ENCODE peak calls at places on chromosomes 7 and 10, in six cellular contexts. One of them, this sample, is unnamed.

GRCh38 chr10:120651000-120651399 is 194.0 kb downstream of the PLPP4 start:
- DNase-seq in progenitor cell of endocrine pancreas: no peak
- DNase-seq in Right ventricle myocardium superior: no peak
- DNase-seq in GM03348: no peak
- DNase-seq in lung microvascular endothelial cell: no peak
- DNase-seq in Karpas-422: no peak
- DNase-seq in this sample: no peak

GRCh38 chr10:117541909-117542705 is 439 bp upstream of the EMX2 start:
- DNase-seq in progenitor cell of endocrine pancreas: peak; percentile 46
- DNase-seq in Right ventricle myocardium superior: no peak
- DNase-seq in GM03348: peak; percentile 96
- DNase-seq in lung microvascular endothelial cell: no peak
- DNase-seq in Karpas-422: no peak
- DNase-seq in this sample: no peak

GRCh38 chr7:158828343-158829020 is 827 bp downstream of the ESYT2 start:
- DNase-seq in progenitor cell of endocrine pancreas: peak; percentile 61
- DNase-seq in Right ventricle myocardium superior: peak; percentile 65
- DNase-seq in GM03348: peak; percentile 35
- DNase-seq in lung microvascular endothelial cell: peak; percentile 37
- DNase-seq in Karpas-422: peak; percentile 65
- DNase-seq in this sample: no peak

GRCh38 chr7:1785839-1786238 is 115.8 kb downstream of the ELFN1 start:
- DNase-seq in progenitor cell of endocrine pancreas: no peak
- DNase-seq in Right ventricle myocardium superior: no peak
- DNase-seq in GM03348: no peak
- DNase-seq in lung microvascular endothelial cell: no peak
- DNase-seq in Karpas-422: no peak
- DNase-seq in this sample: no peak

GRCh38 chr7:45181991-45182855 is 24.6 kb downstream of the RAMP3 start:
- DNase-seq in progenitor cell of endocrine pancreas: no peak
- DNase-seq in Right ventricle myocardium superior: no peak
- DNase-seq in GM03348: no peak
- DNase-seq in lung microvascular endothelial cell: no peak
- DNase-seq in Karpas-422: no peak
- DNase-seq in this sample: no peak

GRCh38 chr7:38660427-38661099 is 29.4 kb upstream of the AMPH start:
- DNase-seq in progenitor cell of endocrine pancreas: no peak
- DNase-seq in Right ventricle myocardium superior: no peak
- DNase-seq in GM03348: peak; percentile 71
- DNase-seq in lung microvascular endothelial cell: peak; percentile 38
- DNase-seq in Karpas-422: peak; percentile 80
- DNase-seq in this sample: no peak

GRCh38 chr10:129233351-129234148 is 233.5 kb upstream of the MGMT start:
- DNase-seq in progenitor cell of endocrine pancreas: no peak
- DNase-seq in Right ventricle myocardium superior: no peak
- DNase-seq in GM03348: no peak
- DNase-seq in lung microvascular endothelial cell: no peak
- DNase-seq in Karpas-422: peak; percentile 43
- DNase-seq in this sample: no peak

GRCh38 chr10:108544500-108545120 is 1378.7 kb downstream of the XPNPEP1 start:
- DNase-seq in progenitor cell of endocrine pancreas: peak; percentile 69
- DNase-seq in Right ventricle myocardium superior: peak; percentile 70
- DNase-seq in GM03348: peak; percentile 51
- DNase-seq in lung microvascular endothelial cell: peak; percentile 62
- DNase-seq in Karpas-422: peak; percentile 78
- DNase-seq in this sample: peak; percentile 33

GRCh38 chr7:151404216-151405011 is 5.4 kb downstream of the WDR86 start:
- DNase-seq in progenitor cell of endocrine pancreas: no peak
- DNase-seq in Right ventricle myocardium superior: peak; percentile 62
- DNase-seq in GM03348: peak; percentile 69
- DNase-seq in lung microvascular endothelial cell: peak; percentile 12
- DNase-seq in Karpas-422: no peak
- DNase-seq in this sample: no peak

GRCh38 chr10:67036808-67037207 is 111.0 kb downstream of the LRRTM3 start:
- DNase-seq in progenitor cell of endocrine pancreas: no peak
- DNase-seq in Right ventricle myocardium superior: no peak
- DNase-seq in GM03348: no peak
- DNase-seq in lung microvascular endothelial cell: no peak
- DNase-seq in Karpas-422: peak; percentile 45
- DNase-seq in this sample: no peak

GRCh38 chr10:132461103-132461682 is 64.2 kb downstream of the PWWP2B start:
- DNase-seq in progenitor cell of endocrine pancreas: no peak
- DNase-seq in Right ventricle myocardium superior: no peak
- DNase-seq in GM03348: no peak
- DNase-seq in lung microvascular endothelial cell: no peak
- DNase-seq in Karpas-422: no peak
- DNase-seq in this sample: no peak

GRCh38 chr7:34762769-34763168 is 104.8 kb downstream of the NPSR1 start:
- DNase-seq in progenitor cell of endocrine pancreas: no peak
- DNase-seq in Right ventricle myocardium superior: no peak
- DNase-seq in GM03348: no peak
- DNase-seq in lung microvascular endothelial cell: no peak
- DNase-seq in Karpas-422: no peak
- DNase-seq in this sample: no peak

GRCh38 chr7:13117103-13117502 is 429.7 kb downstream of the ARL4A start:
- DNase-seq in progenitor cell of endocrine pancreas: no peak
- DNase-seq in Right ventricle myocardium superior: no peak
- DNase-seq in GM03348: peak; percentile 41
- DNase-seq in lung microvascular endothelial cell: peak; percentile 26
- DNase-seq in Karpas-422: no peak
- DNase-seq in this sample: no peak

GRCh38 chr10:21888959-21889358 is 114.6 kb downstream of the DNAJC1 start:
- DNase-seq in progenitor cell of endocrine pancreas: no peak
- DNase-seq in Right ventricle myocardium superior: no peak
- DNase-seq in GM03348: no peak
- DNase-seq in lung microvascular endothelial cell: peak; percentile 31
- DNase-seq in Karpas-422: no peak
- DNase-seq in this sample: no peak

GRCh38 chr7:134755422-134756022 is 23.9 kb upstream of the CALD1 start:
- DNase-seq in progenitor cell of endocrine pancreas: no peak
- DNase-seq in Right ventricle myocardium superior: no peak
- DNase-seq in GM03348: peak; percentile 62
- DNase-seq in lung microvascular endothelial cell: peak; percentile 50
- DNase-seq in Karpas-422: no peak
- DNase-seq in this sample: no peak

GRCh38 chr7:136640977-136641376 is 227.5 kb upstream of the CHRM2 start:
- DNase-seq in progenitor cell of endocrine pancreas: no peak
- DNase-seq in Right ventricle myocardium superior: no peak
- DNase-seq in GM03348: no peak
- DNase-seq in lung microvascular endothelial cell: no peak
- DNase-seq in Karpas-422: no peak
- DNase-seq in this sample: no peak

GRCh38 chr10:10544890-10545289 is 472.8 kb upstream of the CELF2 start:
- DNase-seq in progenitor cell of endocrine pancreas: no peak
- DNase-seq in Right ventricle myocardium superior: no peak
- DNase-seq in GM03348: no peak
- DNase-seq in lung microvascular endothelial cell: no peak
- DNase-seq in Karpas-422: no peak
- DNase-seq in this sample: no peak

GRCh38 chr7:31986878-31987518 is 83.2 kb downstream of the PDE1C start:
- DNase-seq in progenitor cell of endocrine pancreas: no peak
- DNase-seq in Right ventricle myocardium superior: no peak
- DNase-seq in GM03348: no peak
- DNase-seq in lung microvascular endothelial cell: peak; percentile 27
- DNase-seq in Karpas-422: no peak
- DNase-seq in this sample: no peak

GRCh38 chr10:4662576-4663161 is 163.3 kb upstream of the AKR1E2 start:
- DNase-seq in progenitor cell of endocrine pancreas: no peak
- DNase-seq in Right ventricle myocardium superior: no peak
- DNase-seq in GM03348: no peak
- DNase-seq in lung microvascular endothelial cell: no peak
- DNase-seq in Karpas-422: no peak
- DNase-seq in this sample: no peak

GRCh38 chr10:77560471-77560870 is 77.1 kb downstream of the KCNMA1 start:
- DNase-seq in progenitor cell of endocrine pancreas: no peak
- DNase-seq in Right ventricle myocardium superior: no peak
- DNase-seq in GM03348: no peak
- DNase-seq in lung microvascular endothelial cell: no peak
- DNase-seq in Karpas-422: no peak
- DNase-seq in this sample: no peak

GRCh38 chr7:145903658-145904057 is 212.9 kb upstream of the CNTNAP2 start:
- DNase-seq in progenitor cell of endocrine pancreas: no peak
- DNase-seq in Right ventricle myocardium superior: no peak
- DNase-seq in GM03348: no peak
- DNase-seq in lung microvascular endothelial cell: no peak
- DNase-seq in Karpas-422: no peak
- DNase-seq in this sample: no peak

GRCh38 chr7:22647451-22648257 is 79.3 kb upstream of the IL6 start:
- DNase-seq in progenitor cell of endocrine pancreas: no peak
- DNase-seq in Right ventricle myocardium superior: no peak
- DNase-seq in GM03348: peak; percentile 35
- DNase-seq in lung microvascular endothelial cell: peak; percentile 86
- DNase-seq in Karpas-422: no peak
- DNase-seq in this sample: no peak

This sample was measured in natural killer cell.